ENCODE peak calls at places on chromosomes 7 and 10, in seven cellular contexts. E, U, G, C, M, T and Q are unnamed samples.

GRCh38 chr7:149884016-149884415 is 10.2 kb downstream of the ATP6V0E2 start:
- DNase-seq in E (no peak), U (no peak), G (no peak), C (no peak), M (no peak), T (no peak), Q (no peak)

GRCh38 chr10:80684217-80684616 is 146.5 kb downstream of the SH2D4B start:
- DNase-seq in E (no peak), U (peak; percentile 13), G (no peak), C (no peak), M (no peak), T (no peak), Q (peak; percentile 2)

GRCh38 chr7:77697535-77697831 is 1.2 kb downstream of the RSBN1L start:
- DNase-seq in E (no peak), U (no peak), G (peak; percentile 32), C (peak; percentile 57), M (peak; percentile 62), T (no peak), Q (no peak)

GRCh38 chr10:46547331-46547880 is 9.1 kb downstream of the GPRIN2 start:
- DNase-seq in E (no peak), U (no peak), G (peak; percentile 14), C (peak; percentile 24), M (peak; percentile 7), T (no peak), Q (no peak)

GRCh38 chr10:51895209-51895608 is 195.8 kb upstream of the CSTF2T start:
- DNase-seq in E (peak; percentile 55), U (no peak), G (peak; percentile 50), C (peak; percentile 69), M (no peak), T (no peak), Q (peak; percentile 75)

GRCh38 chr7:106538638-106539037 is 122.3 kb downstream of the CCDC71L start:
- DNase-seq in E (no peak), U (no peak), G (no peak), C (no peak), M (no peak), T (no peak), Q (peak; percentile 16)

GRCh38 chr10:8396675-8397074 is 342.2 kb downstream of the GATA3 start:
- DNase-seq in E (peak; percentile 84), U (peak; percentile 31), G (no peak), C (no peak), M (no peak), T (no peak), Q (no peak)

GRCh38 chr10:34252111-34252510 is 563.0 kb downstream of the PARD3 start:
- DNase-seq in E (peak; percentile 4), U (peak; percentile 95), G (no peak), C (peak; percentile 69), M (no peak), T (no peak), Q (no peak)

GRCh38 chr7:140841316-140841715 is 83.4 kb downstream of the BRAF start:
- DNase-seq in E (no peak), U (no peak), G (no peak), C (no peak), M (no peak), T (no peak), Q (no peak)

GRCh38 chr7:150410680-150411346 is 31.7 kb downstream of the ZNF775 start:
- DNase-seq in E (peak; percentile 42), U (no peak), G (no peak), C (peak; percentile 23), M (no peak), T (no peak), Q (no peak)

GRCh38 chr10:29613791-29614190 is 21.0 kb downstream of the SVIL start:
- DNase-seq in E (peak; percentile 86), U (no peak), G (no peak), C (no peak), M (no peak), T (no peak), Q (peak; percentile 48)

DNA sequence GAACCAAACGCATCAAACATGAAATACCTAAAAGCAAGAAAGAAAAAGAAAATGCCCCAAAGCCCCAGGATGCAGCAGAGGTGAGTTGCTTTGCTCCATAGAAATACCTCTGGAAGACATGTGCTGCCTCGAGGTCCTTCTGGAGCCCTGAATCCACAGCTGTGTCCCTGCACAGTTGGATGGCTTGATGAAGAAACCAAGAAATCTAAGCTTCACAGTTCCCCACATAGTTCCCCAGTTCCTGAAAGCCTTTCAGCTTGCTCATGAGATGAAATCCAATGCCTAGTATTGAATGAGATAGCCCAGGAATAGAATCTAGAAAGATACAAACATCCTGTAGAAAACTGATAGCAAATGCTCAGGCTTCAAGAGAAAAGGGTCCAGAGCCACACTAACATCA is 182.8 kb downstream of the RTKN2 start:
- DNase-seq in E (no peak), U (no peak), G (no peak), C (no peak), M (no peak), T (no peak), Q (no peak)
- H3K36me3 ChIP-seq in E (peaks cover 37% of the 10 kb centered on the region), U (peaks cover 16% of the 10 kb centered on the region), G (peaks cover 56% of the 10 kb centered on the region), C (peaks cover 53% of the 10 kb centered on the region), M (no peaks in the 10 kb centered on the region), T (peaks cover 7% of the 10 kb centered on the region), Q (peaks cover 41% of the 10 kb centered on the region)

DNA sequence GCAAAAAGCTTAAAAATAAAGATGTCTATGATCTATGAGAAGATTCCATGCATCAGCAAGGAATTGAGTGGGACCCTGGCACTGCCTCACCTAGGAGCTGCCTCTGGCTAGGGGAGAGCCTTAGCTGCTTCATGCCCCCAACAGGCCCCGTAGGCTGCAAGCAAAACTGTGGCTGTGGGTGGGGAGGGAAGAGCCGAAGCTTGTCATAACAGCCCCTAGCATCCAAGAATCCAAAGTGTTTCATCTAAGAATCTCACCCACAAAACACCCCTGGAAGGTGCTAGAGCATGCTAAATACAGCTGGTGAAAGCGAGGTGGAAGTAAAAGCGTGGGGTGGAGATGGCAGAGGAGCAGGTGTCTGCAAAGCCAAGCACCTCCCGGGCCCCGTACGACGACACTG is 87.5 kb upstream of the C1QL3 start:
- DNase-seq in E (no peak), U (no peak), G (no peak), C (no peak), M (no peak), T (no peak), Q (no peak)
- H3K4me3 ChIP-seq in E (no peak overlapping the region), U (no peak overlapping the region), G (no peak overlapping the region), C (no peak overlapping the region), M (no peak overlapping the region), T (no peak overlapping the region), Q (no peak overlapping the region)

GRCh38 chr10:110774069-110775021 is 97.4 kb upstream of the PDCD4 start:
- DNase-seq in E (peak; percentile 84), U (peak; percentile 83), G (no peak), C (no peak), M (no peak), T (peak; percentile 82), Q (peak; percentile 89)
- H3K27ac ChIP-seq in E (peak overlapping the region; percentile 29), U (peak overlapping the region; percentile 89), G (peak overlapping the region; percentile 81), C (peak overlapping the region; percentile 51), M (peak overlapping the region; percentile 85), T (no peak overlapping the region), Q (peak overlapping the region; percentile 58)

DNA sequence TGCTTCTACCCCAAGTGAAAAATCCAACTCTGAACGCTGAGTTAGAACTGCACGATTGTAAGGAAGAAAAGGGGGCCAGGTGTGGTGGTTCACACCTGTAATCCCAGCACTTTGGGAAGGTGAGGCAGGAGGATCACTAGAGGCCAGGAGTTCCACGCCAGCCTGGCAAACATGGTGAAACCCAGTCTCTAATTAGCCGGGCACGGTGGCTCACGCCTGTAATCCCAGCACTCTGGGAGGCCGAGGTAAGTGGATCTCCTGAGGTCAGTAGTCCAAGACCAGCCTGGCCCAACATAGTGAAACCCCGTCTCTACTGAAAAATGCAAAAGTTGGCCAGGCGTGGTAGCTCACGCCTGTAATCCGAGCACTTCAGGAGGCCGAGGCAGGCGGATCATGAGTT is 9.0 kb downstream of the GUSB start:
- DNase-seq in E (no peak), U (no peak), G (no peak), C (no peak), M (no peak), T (no peak), Q (no peak)
- H3K36me3 ChIP-seq in E (peaks cover 10% of the 10 kb centered on the region), U (peaks cover 16% of the 10 kb centered on the region), G (peaks cover 92% of the 10 kb centered on the region), C (peaks cover 99% of the 10 kb centered on the region), M (no peaks in the 10 kb centered on the region), T (no peaks in the 10 kb centered on the region), Q (peaks cover 19% of the 10 kb centered on the region)

DNA sequence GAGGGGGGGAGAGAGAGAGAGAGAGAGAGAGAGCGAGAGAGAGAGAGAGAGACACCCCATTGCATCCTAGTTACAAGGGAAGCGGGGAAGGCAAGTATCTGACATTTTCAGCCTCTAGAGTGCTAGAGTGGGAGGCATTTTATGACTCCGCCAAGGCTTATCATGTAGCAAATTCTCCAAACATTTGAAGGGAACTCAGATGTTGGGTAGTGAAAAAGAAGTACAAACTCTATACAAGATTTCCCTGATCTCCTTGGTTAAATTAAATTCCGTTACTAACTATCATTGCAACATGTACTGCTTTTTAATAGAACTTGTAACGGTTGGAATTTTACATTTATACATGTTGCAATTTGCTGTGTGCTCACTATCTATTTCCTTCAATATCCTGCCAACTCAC is 83.4 kb upstream of the FAM3C start:
- DNase-seq in E (no peak), U (no peak), G (no peak), C (no peak), M (no peak), T (no peak), Q (no peak)
- H3K4me3 ChIP-seq in E (no peak overlapping the region), U (no peak overlapping the region), G (no peak overlapping the region), C (no peak overlapping the region), M (no peak overlapping the region), T (no peak overlapping the region), Q (no peak overlapping the region)

GRCh38 chr10:112791447-112791846 is 158.6 kb upstream of the TCF7L2 start:
- DNase-seq in E (no peak), U (no peak), G (no peak), C (no peak), M (no peak), T (no peak), Q (no peak)

GRCh38 chr10:112792487-112793196 is 157.4 kb upstream of the TCF7L2 start:
- DNase-seq in E (peak; percentile 56), U (no peak), G (peak; percentile 57), C (peak; percentile 58), M (peak; percentile 70), T (no peak), Q (no peak)

GRCh38 chr10:112794201-112794600 is 155.8 kb upstream of the TCF7L2 start:
- DNase-seq in E (no peak), U (no peak), G (no peak), C (no peak), M (no peak), T (no peak), Q (no peak)

GRCh38 chr10:112795067-112795466 is 155.0 kb upstream of the TCF7L2 start:
- DNase-seq in E (no peak), U (no peak), G (no peak), C (no peak), M (no peak), T (no peak), Q (no peak)

GRCh38 chr10:112793197-112793921 is 156.7 kb upstream of the TCF7L2 start:
- DNase-seq in E (peak; percentile 18), U (peak; percentile 49), G (no peak), C (no peak), M (peak; percentile 64), T (no peak), Q (no peak)
- H3K27ac ChIP-seq in E (no peak overlapping the region), U (peak overlapping the region; percentile 7), G (no peak overlapping the region), C (no peak overlapping the region), M (peak overlapping the region; percentile 74), T (peak overlapping the region; percentile 75), Q (no peak overlapping the region)